ENCODE peak calls at places on chromosomes 6 and 20, in five cellular contexts. Y is NCI-H774, L is Caki2, I is HTR-8/SVneo, M is EL. G is an unnamed sample.
A peak's percentile ranks its signal among the peaks of the same experiment; 100 is the strongest.

GRCh38 chr20:18401305-18401704 is 65.5 kb downstream of the DZANK1 start:
- DNase-seq in L (no peak), Y (no peak), M (no peak), I (no peak), G (no peak)

GRCh38 chr6:3213334-3213695 is 14.1 kb downstream of the TUBB2B start:
- DNase-seq in Y (no peak), I (no peak), M (no peak), L (no peak), G (no peak)

GRCh38 chr6:27814665-27815424 is 97.4 kb downstream of the OR2B2 start:
- DNase-seq in I (peak; percentile 78), Y (peak; percentile 75), L (peak; percentile 94), M (peak; percentile 97), G (peak; percentile 92)

GRCh38 chr20:48626226-48626937 is 201.4 kb downstream of the PREX1 start:
- DNase-seq in M (no peak), I (no peak), Y (no peak), L (no peak), G (no peak)

GRCh38 chr20:22430746-22431168 is 153.6 kb downstream of the FOXA2 start:
- DNase-seq in M (no peak), L (no peak), I (no peak), Y (no peak), G (no peak)

GRCh38 chr6:135149376-135149775 is 31.7 kb upstream of the MYB start:
- DNase-seq in L (no peak), I (no peak), Y (no peak), M (no peak), G (no peak)

GRCh38 chr6:161630674-161631073 is 356.8 kb upstream of the AGPAT4 start:
- DNase-seq in M (no peak), Y (no peak), I (no peak), L (no peak), G (no peak)

GRCh38 chr6:119370063-119370462 is 20.5 kb upstream of the MAN1A1 start:
- DNase-seq in M (no peak), L (no peak), I (no peak), Y (no peak), G (no peak)

GRCh38 chr6:21134401-21134800 is 459.1 kb upstream of the SOX4 start:
- DNase-seq in Y (no peak), I (no peak), L (no peak), M (no peak), G (no peak)

GRCh38 chr6:72769459-72770125 is 147.7 kb downstream of the KCNQ5 start:
- DNase-seq in L (no peak), I (no peak), M (no peak), Y (peak; percentile 13), G (no peak)

GRCh38 chr6:152270301-152270925 is 366.7 kb downstream of the SYNE1 start:
- DNase-seq in Y (no peak), I (no peak), M (peak; percentile 52), L (no peak), G (peak; percentile 74)

GRCh38 chr6:151675746-151676459 is 131.6 kb upstream of the ESR1 start:
- DNase-seq in I (peak; percentile 30), M (peak; percentile 19), L (peak; percentile 16), Y (peak; percentile 73), G (no peak)

GRCh38 chr20:54292186-54292585 is 84.3 kb downstream of the PFDN4 start:
- DNase-seq in L (peak; percentile 18), I (no peak), Y (no peak), M (no peak), G (peak; percentile 70)

GRCh38 chr20:50438986-50439407 is 71.2 kb upstream of the PTPN1 start:
- DNase-seq in Y (no peak), M (peak; percentile 85), L (peak; percentile 98), I (peak; percentile 85), G (peak; percentile 68)

GRCh38 chr20:40563296-40563950 is 125.6 kb downstream of the MAFB start:
- DNase-seq in I (no peak), L (peak; percentile 83), Y (no peak), M (peak; percentile 29), G (peak; percentile 66)

GRCh38 chr6:148593130-148593812 is 153.6 kb upstream of the UST start:
- DNase-seq in L (peak; percentile 13), I (no peak), Y (no peak), M (peak; percentile 70), G (peak; percentile 37)

GRCh38 chr20:63695419-63696310 is 787 bp upstream of the TNFRSF6B start:
- DNase-seq in M (no peak), Y (no peak), I (no peak), L (no peak), G (no peak)

GRCh38 chr6:20252311-20252710 is 40.0 kb upstream of the MBOAT1 start:
- DNase-seq in I (no peak), M (no peak), L (no peak), Y (no peak), G (no peak)

GRCh38 chr20:24798930-24799705 is 150.0 kb upstream of the CST7 start:
- DNase-seq in I (peak; percentile 26), M (peak; percentile 46), L (no peak), Y (no peak), G (peak; percentile 72)

G was measured in astrocyte.